ENCODE peak calls at places on chromosomes 4 and X, in seven cellular contexts. N, P, H, K, C, I and A are unnamed samples.
A peak's percentile ranks its signal among the peaks of the same experiment; 100 is the strongest.

GRCh38 chr4:169274033-169274432 is 3.3 kb upstream of the SH3RF1 start:
- DNase-seq in N (no peak), P (no peak), H (no peak), K (no peak), C (no peak), I (no peak), A (no peak)

GRCh38 chrX:112695494-112695893 is 15.8 kb upstream of the LHFPL1 start:
- DNase-seq in N (no peak), P (no peak), H (no peak), K (no peak), C (no peak), I (no peak), A (no peak)

GRCh38 chr4:176406736-176407135 is 87.0 kb downstream of the SPCS3 start:
- DNase-seq in N (no peak), P (no peak), H (no peak), K (no peak), C (no peak), I (no peak), A (no peak)

GRCh38 chr4:102832105-102832504 is 4.8 kb upstream of the UBE2D3 start:
- DNase-seq in N (no peak), P (no peak), H (no peak), K (no peak), C (no peak), I (no peak), A (no peak)

GRCh38 chr4:2689114-2689513 is 67.0 kb downstream of the TNIP2 start:
- DNase-seq in N (no peak), P (no peak), H (no peak), K (no peak), C (no peak), I (no peak), A (no peak)

GRCh38 chr4:41285202-41285876 is 28.6 kb downstream of the UCHL1 start:
- DNase-seq in N (no peak), P (no peak), H (no peak), K (no peak), C (no peak), I (no peak), A (no peak)

GRCh38 chr4:127048371-127049085 is 584.2 kb upstream of the INTU start:
- DNase-seq in N (no peak), P (no peak), H (no peak), K (no peak), C (no peak), I (no peak), A (no peak)

GRCh38 chr4:31054295-31054694 is 334.1 kb downstream of the PCDH7 start:
- DNase-seq in N (no peak), P (no peak), H (no peak), K (no peak), C (no peak), I (no peak), A (no peak)

GRCh38 chr4:87589531-87589930 is 18.8 kb upstream of the DSPP start:
- DNase-seq in N (no peak), P (no peak), H (no peak), K (no peak), C (peak; percentile 93), I (no peak), A (no peak)

GRCh38 chr4:17066241-17066640 is 167.8 kb upstream of the LDB2 start:
- DNase-seq in N (no peak), P (no peak), H (no peak), K (no peak), C (no peak), I (no peak), A (no peak)

GRCh38 chr4:151798678-151799416 is 38.0 kb upstream of the GATB start:
- DNase-seq in N (no peak), P (no peak), H (no peak), K (no peak), C (no peak), I (no peak), A (no peak)

GRCh38 chr4:82217986-82218715 is 155.6 kb downstream of the HNRNPD start:
- DNase-seq in N (no peak), P (no peak), H (no peak), K (no peak), C (peak; percentile 8), I (no peak), A (no peak)

GRCh38 chr4:3308691-3309090 is 15.9 kb downstream of the RGS12 start:
- DNase-seq in N (no peak), P (no peak), H (no peak), K (no peak), C (no peak), I (no peak), A (peak; percentile 49)

GRCh38 chr4:7890635-7891393 is 48.8 kb downstream of the AFAP1 start:
- DNase-seq in N (no peak), P (peak; percentile 60), H (no peak), K (no peak), C (peak; percentile 71), I (no peak), A (no peak)

GRCh38 chrX:46599051-46599560 is 25.5 kb downstream of the CHST7 start:
- DNase-seq in N (no peak), P (no peak), H (no peak), K (no peak), C (no peak), I (no peak), A (no peak)

GRCh38 chrX:23937100-23937499 is 29.3 kb downstream of the CXorf58 start:
- DNase-seq in N (no peak), P (no peak), H (no peak), K (no peak), C (no peak), I (no peak), A (no peak)

GRCh38 chr4:76306882-76307669 is 543 bp downstream of the STBD1 start:
- DNase-seq in N (peak; percentile 48), P (peak; percentile 59), H (no peak), K (peak; percentile 43), C (peak; percentile 55), I (peak; percentile 46), A (peak; percentile 71)

GRCh38 chr4:184587746-184588145 is 61.5 kb downstream of the CASP3 start:
- DNase-seq in N (no peak), P (no peak), H (no peak), K (no peak), C (no peak), I (no peak), A (no peak)

GRCh38 chrX:70279081-70279480 is 2.9 kb upstream of the RAB41 start:
- DNase-seq in N (no peak), P (no peak), H (no peak), K (no peak), C (no peak), I (no peak), A (no peak)

GRCh38 chrX:46601283-46601682 is 27.7 kb downstream of the CHST7 start:
- DNase-seq in N (no peak), P (no peak), H (no peak), K (no peak), C (peak; percentile 92), I (no peak), A (no peak)

GRCh38 chr4:122968227-122968812 is 45.9 kb upstream of the NUDT6 start:
- DNase-seq in N (no peak), P (no peak), H (no peak), K (no peak), C (no peak), I (no peak), A (no peak)

GRCh38 chr4:11470709-11471441 is 42.2 kb upstream of the HS3ST1 start:
- DNase-seq in N (no peak), P (no peak), H (no peak), K (no peak), C (no peak), I (no peak), A (no peak)

GRCh38 chrX:20159811-20160385 is 18.3 kb upstream of the EIF1AX start:
- DNase-seq in N (no peak), P (no peak), H (no peak), K (no peak), C (no peak), I (no peak), A (no peak)

GRCh38 chrX:10608099-10608498 is 12.3 kb downstream of the MID1 start:
- DNase-seq in N (no peak), P (no peak), H (no peak), K (no peak), C (peak; percentile 71), I (no peak), A (no peak)

GRCh38 chr4:82687531-82687930 is 111.1 kb downstream of the SCD5 start:
- DNase-seq in N (no peak), P (no peak), H (no peak), K (no peak), C (no peak), I (no peak), A (no peak)

GRCh38 chr4:121712783-121713182 is 16.0 kb upstream of the ANXA5 start:
- DNase-seq in N (no peak), P (no peak), H (no peak), K (no peak), C (no peak), I (no peak), A (no peak)

GRCh38 chr4:121712001-121712655 is 15.3 kb upstream of the ANXA5 start:
- DNase-seq in N (no peak), P (no peak), H (no peak), K (no peak), C (no peak), I (no peak), A (no peak)

GRCh38 chr4:121709766-121710405 is 13.1 kb upstream of the ANXA5 start:
- DNase-seq in N (no peak), P (no peak), H (no peak), K (no peak), C (no peak), I (no peak), A (no peak)

GRCh38 chr4:121714548-121714947 is 17.8 kb upstream of the ANXA5 start:
- DNase-seq in N (no peak), P (no peak), H (no peak), K (no peak), C (no peak), I (no peak), A (no peak)

GRCh38 chr4:121711263-121712000 is 14.7 kb upstream of the ANXA5 start:
- DNase-seq in N (peak; percentile 65), P (peak; percentile 98), H (peak; percentile 79), K (peak; percentile 63), C (peak; percentile 97), I (peak; percentile 91), A (peak; percentile 91)
- H3K4me3 ChIP-seq in N (peak overlapping the region; percentile 16), P (peak overlapping the region; percentile 17), H (peak overlapping the region; percentile 68), K (peak overlapping the region; percentile 25), C (no peak overlapping the region), I (peak overlapping the region; percentile 18), A (peak overlapping the region; percentile 6)

GRCh38 chr4:77917601-77918000 is 55.0 kb downstream of the MRPL1 start:
- DNase-seq in N (no peak), P (no peak), H (no peak), K (no peak), C (no peak), I (no peak), A (no peak)
- H3K9me3 ChIP-seq in N (no peaks in the 10 kb centered on the region), P (no peaks in the 10 kb centered on the region), H (no peaks in the 10 kb centered on the region), K (no peaks in the 10 kb centered on the region), C (no peaks in the 10 kb centered on the region), I (no peaks in the 10 kb centered on the region), A (no peaks in the 10 kb centered on the region)

DNA sequence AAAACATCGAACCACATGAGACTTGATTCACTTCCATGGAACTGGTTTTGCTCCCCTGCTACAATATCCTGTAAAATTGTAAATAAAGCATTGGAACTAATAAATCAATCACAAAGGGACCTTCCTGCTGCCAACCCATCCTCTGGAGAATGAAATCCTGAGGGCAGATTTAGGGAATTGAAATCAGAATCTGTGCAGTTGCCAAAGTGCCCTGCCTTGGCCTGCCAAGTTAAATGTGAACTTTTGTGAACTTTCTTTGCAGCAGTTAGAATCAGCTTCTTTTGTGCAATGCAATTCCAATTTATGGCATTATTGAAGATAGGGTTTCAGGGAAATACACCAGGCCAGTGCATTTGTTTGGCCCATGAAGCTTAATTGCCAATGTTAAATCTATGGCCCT is 263.1 kb downstream of the PTTG2 start:
- DNase-seq in N (no peak), P (no peak), H (no peak), K (no peak), C (no peak), I (no peak), A (no peak)
- H3K27ac ChIP-seq in N (no peak overlapping the region), P (no peak overlapping the region), H (peak overlapping the region; percentile 34), K (no peak overlapping the region), C (no peak overlapping the region), I (peak overlapping the region; percentile 35), A (peak overlapping the region; percentile 16)

GRCh38 chrX:40663880-40664630 is 16.7 kb upstream of the CXorf38 start:
- DNase-seq in N (no peak), P (no peak), H (no peak), K (no peak), C (peak; percentile 44), I (no peak), A (no peak)
- H3K4me3 ChIP-seq in N (no peak overlapping the region), P (no peak overlapping the region), H (no peak overlapping the region), K (no peak overlapping the region), C (no peak overlapping the region), I (no peak overlapping the region), A (no peak overlapping the region)